ENCODE peak calls at places on chromosome X, in five cellular contexts. One of them, this sample, is unnamed.
A peak's percentile ranks its signal among the peaks of the same experiment; 100 is the strongest.

GRCh38 chrX:104270916-104271512 is 16.3 kb upstream of the ESX1 start:
- DNase-seq in esophagus muscularis mucosa: no peak
- DNase-seq in stomach: no peak
- DNase-seq in transverse colon: peak; percentile 14
- DNase-seq in A549: peak; percentile 39
- DNase-seq in this sample: no peak

GRCh38 chrX:38358274-38358673 is 5.9 kb downstream of the OTC start:
- DNase-seq in esophagus muscularis mucosa: no peak
- DNase-seq in stomach: no peak
- DNase-seq in transverse colon: no peak
- DNase-seq in A549: no peak
- DNase-seq in this sample: no peak

GRCh38 chrX:24190500-24191156 is 41.1 kb downstream of the ZFX start:
- DNase-seq in esophagus muscularis mucosa: no peak
- DNase-seq in stomach: no peak
- DNase-seq in transverse colon: no peak
- DNase-seq in A549: no peak
- DNase-seq in this sample: no peak

GRCh38 chrX:125203737-125204578 is 115.7 kb upstream of the TEX13C start:
- DNase-seq in esophagus muscularis mucosa: no peak
- DNase-seq in stomach: no peak
- DNase-seq in transverse colon: no peak
- DNase-seq in A549: no peak
- DNase-seq in this sample: peak; percentile 84

GRCh38 chrX:106935175-106935574 is 15.0 kb downstream of the CLDN2 start:
- DNase-seq in esophagus muscularis mucosa: no peak
- DNase-seq in stomach: no peak
- DNase-seq in transverse colon: no peak
- DNase-seq in A549: no peak
- DNase-seq in this sample: no peak

GRCh38 chrX:87489071-87489470 is 28.5 kb upstream of the KLHL4 start:
- DNase-seq in esophagus muscularis mucosa: no peak
- DNase-seq in stomach: no peak
- DNase-seq in transverse colon: no peak
- DNase-seq in A549: no peak
- DNase-seq in this sample: no peak

GRCh38 chrX:11287505-11287904 is 5.7 kb upstream of the AMELX start:
- DNase-seq in esophagus muscularis mucosa: no peak
- DNase-seq in stomach: no peak
- DNase-seq in transverse colon: no peak
- DNase-seq in A549: no peak
- DNase-seq in this sample: no peak

GRCh38 chrX:138986235-138986634 is 274.7 kb upstream of the FGF13 start:
- DNase-seq in esophagus muscularis mucosa: no peak
- DNase-seq in stomach: no peak
- DNase-seq in transverse colon: no peak
- DNase-seq in A549: no peak
- DNase-seq in this sample: no peak

GRCh38 chrX:147958316-147958715 is 22.8 kb upstream of the FMR1NB start:
- DNase-seq in esophagus muscularis mucosa: no peak
- DNase-seq in stomach: no peak
- DNase-seq in transverse colon: no peak
- DNase-seq in A549: no peak
- DNase-seq in this sample: no peak

GRCh38 chrX:27808226-27808625 is 436 bp downstream of the MAGEB10 start:
- DNase-seq in esophagus muscularis mucosa: no peak
- DNase-seq in stomach: no peak
- DNase-seq in transverse colon: no peak
- DNase-seq in A549: no peak
- DNase-seq in this sample: peak; percentile 12

GRCh38 chrX:19643203-19643602 is 127.9 kb upstream of the MAP3K15 start:
- DNase-seq in esophagus muscularis mucosa: no peak
- DNase-seq in stomach: no peak
- DNase-seq in transverse colon: no peak
- DNase-seq in A549: no peak
- DNase-seq in this sample: no peak

GRCh38 chrX:9907645-9908387 is 59.3 kb upstream of the CLDN34 start:
- DNase-seq in esophagus muscularis mucosa: no peak
- DNase-seq in stomach: no peak
- DNase-seq in transverse colon: no peak
- DNase-seq in A549: no peak
- DNase-seq in this sample: no peak

GRCh38 chrX:152072236-152072635 is 66.1 kb downstream of the MAGEA10 start:
- DNase-seq in esophagus muscularis mucosa: no peak
- DNase-seq in stomach: no peak
- DNase-seq in transverse colon: no peak
- DNase-seq in A549: peak; percentile 26
- DNase-seq in this sample: no peak

GRCh38 chrX:131747173-131747572 is 203.3 kb downstream of the OR13H1 start:
- DNase-seq in esophagus muscularis mucosa: no peak
- DNase-seq in stomach: peak; percentile 76
- DNase-seq in transverse colon: peak; percentile 86
- DNase-seq in A549: peak; percentile 62
- DNase-seq in this sample: no peak

GRCh38 chrX:108310511-108310910 is 127.7 kb downstream of the COL4A6 start:
- DNase-seq in esophagus muscularis mucosa: no peak
- DNase-seq in stomach: no peak
- DNase-seq in transverse colon: no peak
- DNase-seq in A549: no peak
- DNase-seq in this sample: no peak

GRCh38 chrX:81241753-81242152 is 39.9 kb downstream of the SH3BGRL start:
- DNase-seq in esophagus muscularis mucosa: no peak
- DNase-seq in stomach: no peak
- DNase-seq in transverse colon: no peak
- DNase-seq in A549: no peak
- DNase-seq in this sample: peak; percentile 15

GRCh38 chrX:97123001-97123400 is 239.3 kb downstream of the RPA4 start:
- DNase-seq in esophagus muscularis mucosa: no peak
- DNase-seq in stomach: no peak
- DNase-seq in transverse colon: no peak
- DNase-seq in A549: no peak
- DNase-seq in this sample: no peak

GRCh38 chrX:133302775-133303445 is 84.8 kb upstream of the TFDP3 start:
- DNase-seq in esophagus muscularis mucosa: no peak
- DNase-seq in stomach: no peak
- DNase-seq in transverse colon: no peak
- DNase-seq in A549: no peak
- DNase-seq in this sample: no peak

GRCh38 chrX:133535066-133535465 is 119.8 kb upstream of the GPC4 start:
- DNase-seq in esophagus muscularis mucosa: no peak
- DNase-seq in stomach: no peak
- DNase-seq in transverse colon: no peak
- DNase-seq in A549: no peak
- DNase-seq in this sample: no peak

GRCh38 chrX:51608766-51609165 is 9.9 kb downstream of the CENPVL3 start:
- DNase-seq in esophagus muscularis mucosa: no peak
- DNase-seq in stomach: no peak
- DNase-seq in transverse colon: no peak
- DNase-seq in A549: no peak
- DNase-seq in this sample: no peak

GRCh38 chrX:41302293-41302868 is 31.6 kb upstream of the DDX3X start:
- DNase-seq in esophagus muscularis mucosa: no peak
- DNase-seq in stomach: no peak
- DNase-seq in transverse colon: no peak
- DNase-seq in A549: no peak
- DNase-seq in this sample: no peak

GRCh38 chrX:154751121-154751668 is 318 bp upstream of the GAB3 start:
- DNase-seq in esophagus muscularis mucosa: no peak
- DNase-seq in stomach: no peak
- DNase-seq in transverse colon: no peak
- DNase-seq in A549: no peak
- DNase-seq in this sample: no peak

GRCh38 chrX:150007356-150007755 is 69.1 kb upstream of the EOLA2 start:
- DNase-seq in esophagus muscularis mucosa: no peak
- DNase-seq in stomach: no peak
- DNase-seq in transverse colon: no peak
- DNase-seq in A549: no peak
- DNase-seq in this sample: no peak

GRCh38 chrX:96563663-96564062 is 121.0 kb upstream of the DIAPH2 start:
- DNase-seq in esophagus muscularis mucosa: no peak
- DNase-seq in stomach: no peak
- DNase-seq in transverse colon: no peak
- DNase-seq in A549: no peak
- DNase-seq in this sample: no peak

GRCh38 chrX:73398185-73398914 is 48.5 kb upstream of the CDX4 start:
- DNase-seq in esophagus muscularis mucosa: no peak
- DNase-seq in stomach: no peak
- DNase-seq in transverse colon: no peak
- DNase-seq in A549: no peak
- DNase-seq in this sample: no peak

GRCh38 chrX:150544222-150544787 is 24.1 kb upstream of the MTM1 start:
- DNase-seq in esophagus muscularis mucosa: no peak
- DNase-seq in stomach: no peak
- DNase-seq in transverse colon: peak; percentile 24
- DNase-seq in A549: peak; percentile 10
- DNase-seq in this sample: no peak

GRCh38 chrX:34521563-34521962 is 135.5 kb downstream of the TMEM47 start:
- DNase-seq in esophagus muscularis mucosa: no peak
- DNase-seq in stomach: no peak
- DNase-seq in transverse colon: no peak
- DNase-seq in A549: no peak
- DNase-seq in this sample: no peak

GRCh38 chrX:15873566-15873965 is 19.0 kb upstream of the AP1S2 start:
- DNase-seq in esophagus muscularis mucosa: no peak
- DNase-seq in stomach: no peak
- DNase-seq in transverse colon: no peak
- DNase-seq in A549: no peak
- DNase-seq in this sample: no peak
- TF ChIP-seq EP300 in esophagus muscularis mucosa: no peak
- TF ChIP-seq EP300 in stomach: no peak
- TF ChIP-seq EP300 in transverse colon: no peak
- TF ChIP-seq EP300 in A549: no peak
- TF ChIP-seq EP300 in this sample: no peak

DNA sequence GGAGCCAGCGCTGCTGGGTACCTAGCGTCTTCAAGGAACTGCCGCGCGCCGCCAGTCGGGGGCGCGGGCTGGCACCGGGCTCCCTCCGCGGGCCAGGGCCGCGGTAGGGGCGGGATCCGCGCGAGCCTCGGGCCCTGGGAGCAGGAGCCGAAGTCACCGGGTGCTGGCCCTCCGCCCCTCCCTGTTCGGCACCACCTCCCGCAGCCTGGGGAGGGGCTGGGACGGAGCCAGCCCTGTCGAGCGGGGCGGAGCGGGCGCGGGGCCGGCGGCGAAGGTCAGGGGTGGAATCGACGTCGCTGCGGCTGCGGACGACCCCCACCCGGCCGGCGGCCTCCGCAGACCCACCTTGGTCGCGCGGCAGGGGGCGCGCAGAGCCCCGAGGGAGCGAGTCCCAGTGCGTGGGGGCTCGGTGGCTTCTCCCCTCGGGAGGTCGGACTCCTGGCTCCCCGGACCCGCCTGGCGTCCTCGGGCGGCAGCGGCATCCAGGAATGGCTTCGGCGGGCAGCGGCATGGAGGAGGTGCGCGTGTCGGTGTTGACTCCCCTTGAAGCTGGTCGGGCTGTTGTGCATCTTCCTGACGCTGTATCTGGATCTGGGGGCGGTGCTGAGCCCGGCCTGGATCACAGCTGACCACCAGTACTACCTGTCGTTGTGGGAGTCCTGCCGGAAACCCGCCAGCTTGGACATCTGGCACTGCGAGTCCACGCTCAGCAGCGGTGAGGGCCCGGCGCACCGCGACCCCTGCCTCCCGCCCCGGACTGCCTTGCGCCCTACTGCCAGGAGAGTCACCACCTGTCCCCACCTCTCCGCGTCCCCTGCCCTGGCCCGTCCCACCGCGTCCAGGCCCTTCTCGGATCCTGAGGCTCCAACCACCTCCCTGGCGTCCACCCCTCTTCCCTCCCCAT is 50.5 kb upstream of the FAM47C start:
- DNase-seq in esophagus muscularis mucosa: no peak
- DNase-seq in stomach: peak; percentile 44
- DNase-seq in transverse colon: peak; percentile 17
- DNase-seq in A549: peak; percentile 21
- DNase-seq in this sample: peak; percentile 62
- H3K4me3 ChIP-seq in esophagus muscularis mucosa: peak overlapping the region; percentile 38
- H3K4me3 ChIP-seq in stomach: peak overlapping the region; percentile 49
- H3K4me3 ChIP-seq in transverse colon: peak overlapping the region; percentile 10
- H3K4me3 ChIP-seq in A549: peak overlapping the region; percentile 53
- H3K4me3 ChIP-seq in this sample: peak overlapping the region; percentile 43

DNA sequence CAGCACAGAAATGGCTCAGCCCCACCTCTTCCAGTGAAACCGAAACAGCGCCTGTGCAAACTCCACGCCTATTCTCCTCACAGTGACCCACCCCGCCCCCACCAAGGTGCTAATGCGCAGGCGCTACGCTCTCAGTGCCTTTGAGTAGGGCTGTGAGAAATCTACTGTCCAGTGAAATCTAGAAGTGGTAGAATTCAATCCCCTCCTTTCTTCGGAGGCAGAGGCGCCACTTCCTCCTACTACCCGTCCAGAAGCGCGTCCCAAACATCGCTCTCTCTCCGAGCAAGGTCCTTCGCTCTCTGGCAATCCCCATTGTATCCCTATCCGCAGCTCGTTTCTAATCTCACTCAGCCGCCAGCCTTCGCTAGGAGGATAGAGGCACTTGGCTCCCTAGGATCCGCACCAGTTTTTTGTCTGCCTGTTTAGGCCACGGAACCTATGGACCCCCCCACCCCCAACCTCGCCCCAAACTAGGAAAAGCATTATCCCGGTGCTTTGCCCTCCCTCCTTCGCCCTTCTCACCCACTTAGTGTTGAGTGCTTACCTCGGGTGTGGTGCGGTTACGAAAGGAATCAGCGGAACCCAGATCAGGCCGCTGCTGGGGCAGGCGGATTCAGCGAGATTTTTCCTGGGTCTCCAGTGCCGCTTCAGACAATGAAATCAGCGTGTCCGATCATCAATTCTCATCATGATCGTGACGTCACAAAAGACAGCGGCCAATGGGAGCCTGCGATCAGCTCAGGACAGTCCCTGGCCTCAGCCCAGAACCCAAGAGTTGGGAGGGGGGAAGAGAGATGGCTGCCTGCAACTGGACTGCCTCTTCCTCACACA is at the start of gene HDX:
- DNase-seq in esophagus muscularis mucosa: peak; percentile 94
- DNase-seq in stomach: peak; percentile 74
- DNase-seq in transverse colon: peak; percentile 87
- DNase-seq in A549: peak; percentile 44
- DNase-seq in this sample: peak; percentile 84
- TF ChIP-seq POLR2A in esophagus muscularis mucosa: no peak
- TF ChIP-seq POLR2A in stomach: no peak
- TF ChIP-seq POLR2A in transverse colon: peak; percentile 49
- TF ChIP-seq POLR2A in A549: peak; percentile 36
- TF ChIP-seq POLR2A in this sample: peak; percentile 18

GRCh38 chrX:8636442-8636841 is 95.5 kb downstream of the ANOS1 start:
- DNase-seq in esophagus muscularis mucosa: no peak
- DNase-seq in stomach: no peak
- DNase-seq in transverse colon: no peak
- DNase-seq in A549: no peak
- DNase-seq in this sample: no peak
- TF ChIP-seq EP300 in esophagus muscularis mucosa: no peak
- TF ChIP-seq EP300 in stomach: no peak
- TF ChIP-seq EP300 in transverse colon: no peak
- TF ChIP-seq EP300 in A549: no peak
- TF ChIP-seq EP300 in this sample: no peak

This sample was measured in upper lobe of left lung.